ENCODE peak calls at places on chromosome 22, in eight cellular contexts. K is upper lobe of left lung; N is A549; I is CD8-positive, alpha-beta T cell; C is right lobe of liver; Z is CD8-positive, alpha-beta memory T cell; H is IMR-90; G is HCT116. F is an unnamed sample.

GRCh38 chr22:41600976-41601375 is 11.3 kb upstream of the PMM1 start:
- DNase-seq in K (no peak), N (no peak), I (no peak), C (no peak), Z (no peak), H (no peak), G (no peak), F (no peak)

GRCh38 chr22:43889366-43890253 is 2.2 kb downstream of the PNPLA5 start:
- DNase-seq in K (no peak), N (no peak), I (no peak), C (peak; percentile 31), Z (no peak), H (peak; percentile 46), G (no peak), F (peak; percentile 37)

GRCh38 chr22:44828193-44828592 is 75.8 kb downstream of the ARHGAP8 start:
- DNase-seq in K (no peak), N (peak; percentile 21), I (no peak), C (peak; percentile 8), Z (no peak), H (no peak), G (no peak), F (no peak)

GRCh38 chr22:39316440-39317083 is 2.9 kb downstream of the RPL3 start:
- DNase-seq in K (no peak), N (no peak), I (peak; percentile 58), C (peak; percentile 74), Z (peak; percentile 65), H (peak; percentile 95), G (peak; percentile 60), F (peak; percentile 89)

GRCh38 chr22:22798232-22798616 is 89.4 kb upstream of the IGLL5 start:
- DNase-seq in K (no peak), N (no peak), I (no peak), C (no peak), Z (no peak), H (no peak), G (no peak), F (no peak)

GRCh38 chr22:44611880-44612496 is 90.0 kb upstream of the PRR5 start:
- DNase-seq in K (no peak), N (no peak), I (no peak), C (no peak), Z (no peak), H (no peak), G (no peak), F (no peak)

GRCh38 chr22:19525116-19525660 is 978 bp upstream of the CLDN5 start:
- DNase-seq in K (no peak), N (no peak), I (no peak), C (no peak), Z (no peak), H (no peak), G (no peak), F (peak; percentile 68)

GRCh38 chr22:23353004-23353403 is 172.7 kb downstream of the BCR start:
- DNase-seq in K (no peak), N (no peak), I (no peak), C (no peak), Z (no peak), H (no peak), G (no peak), F (no peak)

GRCh38 chr22:37533995-37534394 is 14.8 kb upstream of the CARD10 start:
- DNase-seq in K (no peak), N (no peak), I (no peak), C (no peak), Z (no peak), H (peak; percentile 88), G (peak; percentile 34), F (no peak)

GRCh38 chr22:24427500-24428164 is at the start of gene ADORA2A:
- DNase-seq in K (peak; percentile 82), N (no peak), I (peak; percentile 70), C (peak; percentile 59), Z (peak; percentile 76), H (no peak), G (no peak), F (peak; percentile 80)

GRCh38 chr22:43777204-43777671 is 34.9 kb downstream of the EFCAB6 start:
- DNase-seq in K (no peak), N (no peak), I (no peak), C (no peak), Z (no peak), H (peak; percentile 91), G (no peak), F (no peak)

GRCh38 chr22:27613099-27614089 is 188.2 kb downstream of the MN1 start:
- DNase-seq in K (no peak), N (no peak), I (no peak), C (no peak), Z (no peak), H (no peak), G (no peak), F (no peak)

GRCh38 chr22:17272511-17272991 is 53.3 kb upstream of the ADA2 start:
- DNase-seq in K (no peak), N (no peak), I (no peak), C (peak; percentile 40), Z (no peak), H (no peak), G (no peak), F (peak; percentile 51)

GRCh38 chr22:36873614-36874308 is 13.0 kb downstream of the NCF4 start:
- DNase-seq in K (no peak), N (peak; percentile 67), I (no peak), C (no peak), Z (no peak), H (peak; percentile 45), G (peak; percentile 37), F (no peak)

GRCh38 chr22:37610480-37611148 is 2.0 kb downstream of the GGA1 start:
- DNase-seq in K (no peak), N (no peak), I (no peak), C (no peak), Z (no peak), H (no peak), G (no peak), F (no peak)

GRCh38 chr22:31290494-31291402 is 1.5 kb downstream of the PIK3IP1 start:
- DNase-seq in K (peak; percentile 99), N (peak; percentile 78), I (peak; percentile 92), C (peak; percentile 98), Z (peak; percentile 93), H (peak; percentile 90), G (peak; percentile 61), F (peak; percentile 97)

DNA sequence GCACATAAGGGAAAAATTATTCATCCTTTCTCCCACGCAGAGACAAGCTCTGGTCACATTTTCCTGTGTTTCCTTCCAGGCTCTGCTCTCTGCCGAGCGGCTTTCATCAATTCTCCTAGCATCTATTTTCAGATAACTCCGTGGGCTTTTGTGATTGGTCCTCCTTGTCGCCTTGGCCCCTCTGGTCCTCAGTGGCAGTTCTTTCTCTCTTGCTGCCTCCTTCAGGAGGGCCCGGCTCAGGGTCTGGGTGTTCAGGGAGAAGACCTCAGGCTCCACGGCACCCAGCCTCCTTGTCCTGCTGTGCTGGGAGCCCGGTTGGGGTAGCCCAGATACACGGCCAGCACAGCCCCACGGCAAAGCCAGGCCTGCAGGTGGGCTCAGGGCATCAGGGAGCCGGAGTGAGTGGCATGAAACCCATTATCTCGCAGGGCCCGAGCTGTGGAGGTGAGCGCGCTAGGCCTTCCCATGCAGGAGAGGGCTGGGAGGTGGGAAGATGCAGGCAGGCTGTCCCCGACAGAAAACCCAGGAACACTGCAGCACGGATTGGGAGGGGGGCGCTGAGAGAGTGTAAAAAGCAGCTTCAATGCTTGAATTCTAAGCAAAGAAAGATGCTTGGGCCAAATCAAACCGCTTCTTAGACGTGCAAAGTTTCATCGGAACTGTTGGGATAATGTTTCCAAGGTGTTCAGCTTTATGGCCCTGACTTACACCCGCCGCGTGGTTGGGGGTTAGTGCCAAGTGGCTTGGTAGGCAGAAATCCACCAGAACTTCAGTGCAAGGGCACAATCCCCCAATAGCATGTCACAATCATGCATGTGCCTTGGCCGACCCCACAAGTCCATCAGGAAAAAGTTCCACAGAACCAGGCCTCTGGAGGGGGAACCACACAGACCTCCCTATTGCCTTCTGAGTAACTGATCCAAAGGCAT is 81.9 kb upstream of the WNT7B start:
- DNase-seq in K (no peak), N (no peak), I (no peak), C (peak; percentile 52), Z (no peak), H (no peak), G (no peak), F (peak; percentile 46)
- H3K27ac ChIP-seq in K (peak overlapping the region; percentile 100), N (no peak overlapping the region), I (no peak overlapping the region), C (peak overlapping the region; percentile 84), Z (no peak overlapping the region), H (no peak overlapping the region), G (no peak overlapping the region), F (peak overlapping the region; percentile 47)

DNA sequence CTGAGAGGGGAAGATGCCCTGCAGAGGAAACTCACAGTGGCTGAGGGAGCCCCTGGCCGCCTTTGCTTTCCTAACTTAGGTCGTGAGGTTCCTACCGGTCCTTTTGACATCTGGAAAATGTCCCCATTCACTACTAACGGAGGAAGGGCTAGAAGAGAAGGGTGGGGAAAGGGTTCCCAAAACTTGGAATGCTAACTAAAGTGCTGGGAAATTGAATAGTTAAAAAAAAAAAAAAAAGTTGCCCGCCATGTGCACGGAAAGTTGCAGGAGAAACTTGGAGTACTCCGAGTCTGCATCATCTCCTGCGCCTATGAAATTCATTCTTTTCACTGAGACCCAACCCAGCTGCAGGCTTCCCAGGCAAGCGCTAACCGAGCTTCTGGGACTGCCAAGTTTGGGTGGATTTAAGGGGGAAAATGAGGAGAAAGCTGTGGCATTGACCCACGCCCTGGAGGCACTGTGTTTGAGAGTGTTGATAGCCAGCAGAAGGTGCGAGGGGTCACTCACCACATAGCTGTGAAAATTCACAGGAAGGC is 854 bp downstream of the TIMP3 start:
- DNase-seq in K (no peak), N (no peak), I (no peak), C (no peak), Z (no peak), H (no peak), G (no peak), F (no peak)
- H3K4me3 ChIP-seq in K (peak overlapping the region; percentile 95), N (peak overlapping the region; percentile 52), I (no peak overlapping the region), C (peak overlapping the region; percentile 79), Z (no peak overlapping the region), H (peak overlapping the region; percentile 75), G (peak overlapping the region; percentile 31), F (peak overlapping the region; percentile 68)

DNA sequence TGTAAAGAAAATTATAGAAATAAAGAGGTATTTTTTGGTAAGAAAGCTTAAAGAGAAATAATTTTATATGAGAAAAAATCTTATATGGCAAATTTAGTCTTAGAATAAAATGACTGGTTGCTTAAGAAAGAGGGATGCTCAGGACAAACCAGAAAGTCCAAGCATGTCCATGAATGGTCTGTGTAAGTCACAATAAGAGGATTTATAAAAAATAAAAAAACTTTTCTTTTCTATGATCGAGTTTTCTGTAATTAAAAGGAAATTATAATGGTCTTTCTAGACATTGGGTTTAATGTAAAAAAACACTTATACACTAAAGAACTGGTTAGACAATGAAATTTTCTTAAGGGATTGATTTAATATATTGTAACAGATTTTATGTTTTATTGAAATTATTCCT is 819.6 kb downstream of the TBC1D22A start:
- DNase-seq in K (no peak), N (no peak), I (no peak), C (no peak), Z (no peak), H (no peak), G (no peak), F (no peak)
- H3K4me1 ChIP-seq in K (no peaks in the 10 kb centered on the region), N (no peaks in the 10 kb centered on the region), I (no peaks in the 10 kb centered on the region), C (no peaks in the 10 kb centered on the region), Z (no peaks in the 10 kb centered on the region), H (no peaks in the 10 kb centered on the region), G (no peaks in the 10 kb centered on the region), F (no peaks in the 10 kb centered on the region)

DNA sequence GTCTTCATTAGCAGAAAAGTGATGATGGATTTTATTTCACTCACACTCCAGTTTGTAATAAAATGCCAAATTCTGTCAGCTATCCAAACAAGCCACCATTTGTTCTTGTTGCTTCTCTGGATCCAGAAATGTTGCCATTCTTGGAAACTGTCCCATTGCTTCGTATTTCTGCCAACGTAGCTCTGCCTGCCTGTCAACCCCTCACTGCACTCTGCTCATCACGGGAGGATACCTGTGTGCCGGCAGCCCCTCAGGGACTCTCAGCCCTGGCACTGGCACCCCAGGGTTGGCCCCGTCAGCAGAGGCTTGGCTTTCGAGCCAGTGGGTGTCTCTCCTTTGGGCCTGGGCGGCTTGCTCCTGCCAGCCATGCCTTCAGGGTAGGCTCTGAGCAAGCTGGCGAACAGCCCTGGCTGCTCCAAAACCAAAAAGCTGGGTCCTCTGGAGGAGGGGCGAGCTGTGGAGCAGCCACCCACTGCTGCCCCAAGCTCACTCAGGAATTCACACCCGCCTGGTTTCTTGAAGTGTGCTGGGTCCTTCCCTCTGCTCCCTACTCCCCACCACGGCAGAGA is 6.3 kb downstream of the YDJC start:
- DNase-seq in K (no peak), N (no peak), I (no peak), C (no peak), Z (no peak), H (no peak), G (no peak), F (no peak)
- H3K27ac ChIP-seq in K (no peak overlapping the region), N (no peak overlapping the region), I (no peak overlapping the region), C (no peak overlapping the region), Z (no peak overlapping the region), H (no peak overlapping the region), G (peak overlapping the region; percentile 7), F (peak overlapping the region; percentile 38)

F was measured in aorta.